ENCODE peak calls at places on chromosomes 3 and 15, in nine cellular contexts. Y is IMR-90, L is foreskin fibroblast, H is fibroblast of mammary gland, K is body of pancreas, E is fibroblast of pulmonary artery, I is endothelial cell of umbilical vein, X is activated B cell treated with CpG ODN at 0.5 μM for 24 hours, J is GM23338. C is an unnamed sample.

GRCh38 chr3:38497026-38497425 is 886 bp downstream of the EXOG start:
- DNase-seq in Y (peak; percentile 40), L (peak; percentile 50), H (peak; percentile 50), K (no peak), E (peak; percentile 23), I (no peak), X (no peak), J (no peak), C (no peak)

GRCh38 chr3:5006755-5007202 is 27.5 kb downstream of the BHLHE40 start:
- DNase-seq in Y (no peak), L (no peak), H (no peak), K (no peak), E (no peak), I (no peak), X (peak; percentile 58), J (no peak), C (no peak)

GRCh38 chr15:60740231-60740630 is 261.3 kb upstream of the ICE2 start:
- DNase-seq in Y (no peak), L (no peak), H (no peak), K (no peak), E (no peak), I (no peak), X (no peak), J (no peak), C (no peak)

GRCh38 chr15:49088996-49089395 is 42.8 kb upstream of the SECISBP2L start:
- DNase-seq in Y (no peak), L (no peak), H (no peak), K (no peak), E (no peak), I (no peak), X (no peak), J (no peak), C (no peak)

GRCh38 chr3:150469031-150469930 is 61.2 kb downstream of the TSC22D2 start:
- DNase-seq in Y (peak; percentile 98), L (peak; percentile 95), H (peak; percentile 95), K (peak; percentile 55), E (peak; percentile 96), I (peak; percentile 88), X (no peak), J (no peak), C (no peak)

GRCh38 chr15:95041297-95041696 is 809.9 kb downstream of the MCTP2 start:
- DNase-seq in Y (no peak), L (peak; percentile 40), H (peak; percentile 63), K (no peak), E (no peak), I (no peak), X (no peak), J (no peak), C (no peak)

GRCh38 chr3:126473292-126474168 is 2.2 kb downstream of the ZXDC start:
- DNase-seq in Y (no peak), L (no peak), H (no peak), K (no peak), E (no peak), I (no peak), X (no peak), J (no peak), C (no peak)

GRCh38 chr3:105559856-105560255 is 193.1 kb downstream of the ALCAM start:
- DNase-seq in Y (peak; percentile 72), L (no peak), H (no peak), K (no peak), E (no peak), I (no peak), X (no peak), J (no peak), C (no peak)

GRCh38 chr3:48502728-48503168 is 1.2 kb downstream of the SHISA5 start:
- DNase-seq in Y (no peak), L (peak; percentile 39), H (no peak), K (peak; percentile 81), E (no peak), I (no peak), X (no peak), J (no peak), C (no peak)

GRCh38 chr3:140092883-140093536 is 158.0 kb downstream of the CLSTN2 start:
- DNase-seq in Y (no peak), L (no peak), H (peak; percentile 3), K (no peak), E (no peak), I (no peak), X (no peak), J (peak; percentile 33), C (no peak)
- TF ChIP-seq CTCF in Y (no peak), L (no peak), H (peak; percentile 29), K (no peak), E (no peak), I (no peak), X (no peak), J (peak; percentile 74), C (no peak)

DNA sequence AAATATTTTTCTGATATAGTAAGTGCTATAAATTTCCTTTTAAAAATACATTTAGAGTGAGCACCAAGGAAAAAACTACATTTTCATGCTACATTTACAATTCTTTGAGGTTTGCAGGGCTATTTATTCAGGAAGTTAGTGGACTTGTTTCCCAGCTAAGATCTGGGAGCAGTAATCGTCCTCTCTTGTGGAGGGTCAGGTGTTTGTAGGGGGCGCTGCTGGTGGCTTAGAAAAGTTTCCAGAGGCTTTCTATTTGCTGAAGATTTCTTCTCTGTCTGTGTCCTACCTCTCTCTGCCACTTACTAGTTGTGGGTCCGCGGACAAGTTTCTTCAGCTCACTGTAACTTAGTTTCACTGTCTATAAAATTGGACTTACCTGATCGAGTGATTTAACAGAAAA is 163.9 kb downstream of the PEX5L start:
- DNase-seq in Y (no peak), L (no peak), H (no peak), K (no peak), E (no peak), I (no peak), X (no peak), J (peak; percentile 80), C (no peak)
- TF ChIP-seq CTCF in Y (no peak), L (no peak), H (no peak), K (no peak), E (no peak), I (no peak), X (no peak), J (peak; percentile 67), C (no peak)

GRCh38 chr3:72657666-72658065 is 190.6 kb downstream of the SHQ1 start:
- DNase-seq in Y (no peak), L (no peak), H (no peak), K (no peak), E (no peak), I (no peak), X (no peak), J (no peak), C (no peak)

GRCh38 chr3:72652395-72652794 is 195.8 kb downstream of the SHQ1 start:
- DNase-seq in Y (no peak), L (no peak), H (no peak), K (no peak), E (no peak), I (no peak), X (no peak), J (no peak), C (no peak)

GRCh38 chr3:72658466-72659100 is 189.7 kb downstream of the SHQ1 start:
- DNase-seq in Y (no peak), L (no peak), H (no peak), K (no peak), E (no peak), I (no peak), X (no peak), J (no peak), C (no peak)

GRCh38 chr3:72655151-72655551 is 193.1 kb downstream of the SHQ1 start:
- DNase-seq in Y (no peak), L (no peak), H (peak; percentile 14), K (peak; percentile 22), E (peak; percentile 18), I (no peak), X (no peak), J (peak; percentile 97), C (peak; percentile 45)

DNA sequence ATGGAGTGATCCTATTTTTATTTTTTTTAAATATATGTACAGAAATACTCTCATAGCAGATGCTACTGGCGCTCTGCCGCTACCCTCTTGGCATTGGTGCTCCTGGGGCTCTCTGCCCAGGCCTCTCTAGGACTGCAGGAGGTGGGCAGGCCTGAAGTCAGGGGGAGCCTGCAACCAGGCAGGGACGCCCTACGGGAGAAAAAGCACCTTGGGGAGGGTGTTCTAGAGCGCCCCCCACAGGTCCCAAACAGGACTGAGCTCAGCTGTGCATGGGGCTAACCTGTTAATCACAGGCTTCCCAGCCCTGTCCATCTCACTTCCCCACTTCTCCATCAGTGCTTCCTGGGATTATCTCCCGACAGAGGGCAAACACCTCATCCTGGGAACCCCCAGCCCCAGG is 192.5 kb downstream of the SHQ1 start:
- DNase-seq in Y (no peak), L (no peak), H (no peak), K (no peak), E (no peak), I (no peak), X (no peak), J (peak; percentile 65), C (no peak)
- TF ChIP-seq CTCF in Y (no peak), L (no peak), H (peak; percentile 10), K (no peak), E (no peak), I (no peak), X (no peak), J (peak; percentile 78), C (peak; percentile 18)

GRCh38 chr3:170553788-170554620 is 31.9 kb downstream of the SLC7A14 start:
- DNase-seq in Y (peak; percentile 52), L (peak; percentile 63), H (peak; percentile 39), K (no peak), E (peak; percentile 32), I (peak; percentile 25), X (no peak), J (no peak), C (no peak)
- TF ChIP-seq CTCF in Y (no peak), L (no peak), H (no peak), K (no peak), E (peak; percentile 13), I (no peak), X (no peak), J (no peak), C (no peak)

GRCh38 chr3:112734718-112735350 is 93.9 kb upstream of the CCDC80 start:
- DNase-seq in Y (peak; percentile 78), L (peak; percentile 78), H (peak; percentile 81), K (peak; percentile 51), E (peak; percentile 88), I (peak; percentile 77), X (peak; percentile 46), J (peak; percentile 94), C (peak; percentile 70)
- TF ChIP-seq CTCF in Y (peak; percentile 82), L (peak; percentile 64), H (peak; percentile 75), K (peak; percentile 68), E (peak; percentile 78), I (peak; percentile 80), X (no peak), J (peak; percentile 81), C (peak; percentile 67)

DNA sequence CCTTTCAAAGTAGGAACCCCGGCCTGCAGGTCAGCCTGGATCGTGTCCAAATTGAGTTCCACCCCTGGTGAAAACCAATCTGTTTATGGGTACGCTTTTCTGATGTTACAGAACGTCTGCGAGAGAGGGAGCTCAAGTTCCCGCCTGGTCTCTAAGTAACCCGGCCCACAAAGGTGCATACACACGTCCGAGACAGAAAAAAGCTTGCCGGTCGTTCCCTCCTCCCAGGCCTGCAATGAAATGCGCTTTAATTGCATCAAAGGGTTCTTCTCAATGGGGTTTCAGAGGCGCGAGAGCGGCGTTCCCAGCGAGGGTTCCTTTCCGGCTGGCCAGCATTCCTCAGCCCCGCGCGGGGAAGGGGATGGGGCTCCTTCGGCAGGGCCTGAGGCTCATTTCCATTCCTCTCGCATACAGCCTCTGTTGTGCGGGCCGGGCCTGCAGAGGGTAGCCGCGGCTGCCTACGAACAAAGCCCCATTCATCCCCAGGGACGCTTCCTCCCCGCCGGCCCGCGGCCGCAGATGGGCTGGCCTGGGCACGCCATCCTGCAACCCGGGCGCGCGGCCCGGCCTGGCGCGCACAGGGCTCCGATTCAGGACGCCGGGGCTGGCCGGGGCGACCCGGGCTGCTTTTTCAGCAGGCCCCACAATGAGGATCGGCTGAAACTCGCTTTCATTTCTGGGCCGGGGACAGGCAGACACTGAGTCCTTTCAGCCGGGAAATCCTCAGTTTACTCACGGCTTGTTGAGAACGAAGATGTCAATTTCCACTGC is 138.3 kb downstream of the TMCO5A start:
- DNase-seq in Y (peak; percentile 71), L (peak; percentile 85), H (peak; percentile 79), K (peak; percentile 65), E (peak; percentile 81), I (peak; percentile 74), X (peak; percentile 37), J (peak; percentile 98), C (peak; percentile 78)
- TF ChIP-seq CTCF in Y (peak; percentile 25), L (no peak), H (peak; percentile 26), K (no peak), E (peak; percentile 25), I (peak; percentile 1), X (no peak), J (peak; percentile 20), C (no peak)